ENCODE peak calls at places on chromosomes 3 and 15, in seven cellular contexts. W is neuronal stem cell, J is IMR-90, O is mesendoderm, B is H9, D is H1, E is trophoblast cell. C is an unnamed sample. For H3K4me1, H3K27me3 and H3K79me1, the result is how much of the 10 kb centered on the place peaks cover.

GRCh38 chr3:126849768-126850167 is 133.1 kb upstream of the PLXNA1 start:
- DNase-seq in W (no peak), J (no peak), O (peak), B (peak), D (peak), E (no peak), C (no peak)

GRCh38 chr3:52774901-52775864 is 2.2 kb upstream of the ITIH1 start:
- DNase-seq in W (no peak), J (no peak), O (no peak), B (no peak), D (no peak), E (no peak), C (no peak)

GRCh38 chr3:73954506-73954905 is 329.8 kb upstream of the PDZRN3 start:
- DNase-seq in W (peak), J (no peak), O (peak), B (no peak), D (no peak), E (no peak), C (no peak)

GRCh38 chr15:89551502-89551901 is 23.8 kb upstream of the TICRR start:
- DNase-seq in W (no peak), J (no peak), O (no peak), B (no peak), D (no peak), E (no peak), C (peak)

GRCh38 chr3:191254098-191254873 is 55.2 kb downstream of the OSTN start:
- DNase-seq in W (no peak), J (no peak), O (no peak), B (no peak), D (no peak), E (no peak), C (peak)

GRCh38 chr15:25176991-25177954 is 222.5 kb downstream of the SNRPN start:
- DNase-seq in W (no peak), J (no peak), O (no peak), B (no peak), D (peak), E (no peak), C (no peak)

GRCh38 chr3:52446631-52447511 is 2.0 kb upstream of the SEMA3G start:
- DNase-seq in W (peak), J (peak), O (peak), B (peak), D (peak), E (peak), C (peak)

GRCh38 chr3:142857056-142857455 is 31.8 kb downstream of the PCOLCE2 start:
- DNase-seq in W (no peak), J (no peak), O (peak), B (peak), D (no peak), E (no peak), C (peak)

GRCh38 chr15:84800365-84800806 is 16.8 kb upstream of the ALPK3 start:
- DNase-seq in W (no peak), J (no peak), O (no peak), B (no peak), D (no peak), E (no peak), C (no peak)

GRCh38 chr3:61252836-61253235 is 1.6 kb upstream of the FHIT start:
- DNase-seq in W (no peak), J (no peak), O (no peak), B (no peak), D (no peak), E (no peak), C (no peak)

GRCh38 chr3:24832878-24833277 is 338.2 kb upstream of the THRB start:
- DNase-seq in W (no peak), J (no peak), O (no peak), B (no peak), D (no peak), E (no peak), C (no peak)

DNA sequence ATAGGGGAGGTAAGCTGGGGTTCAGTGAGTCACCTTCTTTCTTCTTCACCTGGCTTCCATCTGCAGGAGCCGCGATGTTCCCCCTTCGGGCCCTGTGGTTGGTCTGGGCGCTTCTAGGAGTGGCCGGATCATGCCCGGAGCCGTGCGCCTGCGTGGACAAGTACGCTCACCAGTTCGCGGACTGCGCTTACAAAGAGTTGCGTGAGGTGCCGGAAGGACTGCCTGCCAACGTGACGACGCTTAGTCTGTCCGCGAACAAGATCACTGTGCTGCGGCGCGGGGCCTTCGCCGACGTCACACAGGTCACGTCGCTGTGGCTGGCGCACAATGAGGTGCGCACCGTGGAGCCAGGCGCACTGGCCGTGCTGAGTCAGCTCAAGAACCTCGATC is 2.3 kb downstream of the ISLR2 start:
- DNase-seq in W (no peak), J (peak), O (peak), B (peak), D (peak), E (no peak), C (no peak)
- H3K4me1 ChIP-seq in W (under half), J (under half), O (under half), B (under half), D (half or more), E (under half), C (half or more)

GRCh38 chr3:187742351-187743171 is 2.7 kb downstream of the BCL6 start:
- DNase-seq in W (no peak), J (peak), O (no peak), B (no peak), D (no peak), E (no peak), C (peak)

GRCh38 chr3:187741403-187742350 is 3.6 kb downstream of the BCL6 start:
- DNase-seq in W (peak), J (peak), O (peak), B (peak), D (peak), E (peak), C (peak)

GRCh38 chr3:187739125-187739560 is 6.1 kb downstream of the BCL6 start:
- DNase-seq in W (peak), J (no peak), O (no peak), B (no peak), D (peak), E (no peak), C (no peak)

GRCh38 chr3:187739561-187740445 is 5.5 kb downstream of the BCL6 start:
- DNase-seq in W (peak), J (peak), O (peak), B (peak), D (peak), E (peak), C (peak)

DNA sequence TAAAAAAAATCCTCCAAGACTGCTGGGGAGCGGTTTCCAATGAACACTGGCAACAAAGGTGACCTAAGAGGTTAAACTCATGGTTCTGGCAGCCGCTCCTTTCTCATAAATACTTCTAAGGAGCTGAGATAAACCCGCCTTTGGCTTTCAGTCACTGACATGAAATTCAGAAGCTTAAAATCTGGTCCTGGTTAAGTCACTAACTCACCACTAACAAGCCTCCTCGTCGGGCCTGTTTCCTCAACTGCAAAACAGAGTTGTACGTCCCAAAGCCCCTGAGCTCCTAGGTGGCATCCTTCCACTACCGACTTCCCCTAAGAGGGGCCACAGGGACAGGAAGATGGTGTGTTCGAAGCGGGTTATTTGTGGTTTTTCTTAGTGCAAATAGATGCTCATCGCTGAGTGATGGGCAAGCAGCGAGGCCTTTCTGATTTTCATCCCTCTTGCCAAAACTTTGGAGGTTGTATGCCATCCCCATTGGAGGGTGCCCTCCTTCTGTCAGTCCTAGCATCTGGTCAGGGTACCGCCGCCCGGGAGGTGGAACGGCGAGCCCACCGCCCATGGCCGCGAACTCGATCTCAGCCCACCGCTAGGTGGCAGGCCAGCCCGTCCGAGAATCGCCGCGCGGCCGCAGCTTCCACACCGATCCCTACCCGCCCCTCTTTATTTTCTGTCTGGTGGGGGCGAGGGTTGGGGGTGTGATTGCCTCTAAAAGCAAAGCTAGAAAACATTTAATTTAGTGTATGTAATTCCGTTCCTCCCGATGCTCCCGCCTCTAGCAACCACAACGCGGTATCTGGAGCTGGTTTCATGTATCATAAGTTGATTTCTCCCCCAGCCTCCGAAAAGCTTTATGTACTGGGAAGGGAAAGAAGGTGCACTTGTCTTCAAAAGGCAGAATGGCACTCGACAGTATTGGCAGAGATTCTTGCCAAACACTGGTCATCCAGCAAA is 4.5 kb downstream of the BCL6 start:
- DNase-seq in W (peak), J (peak), O (peak), B (peak), D (peak), E (no peak), C (peak)
- H3K27me3 ChIP-seq in W (under half), J (under half), O (under half), B (under half), D (under half), E (under half), C (under half)

DNA sequence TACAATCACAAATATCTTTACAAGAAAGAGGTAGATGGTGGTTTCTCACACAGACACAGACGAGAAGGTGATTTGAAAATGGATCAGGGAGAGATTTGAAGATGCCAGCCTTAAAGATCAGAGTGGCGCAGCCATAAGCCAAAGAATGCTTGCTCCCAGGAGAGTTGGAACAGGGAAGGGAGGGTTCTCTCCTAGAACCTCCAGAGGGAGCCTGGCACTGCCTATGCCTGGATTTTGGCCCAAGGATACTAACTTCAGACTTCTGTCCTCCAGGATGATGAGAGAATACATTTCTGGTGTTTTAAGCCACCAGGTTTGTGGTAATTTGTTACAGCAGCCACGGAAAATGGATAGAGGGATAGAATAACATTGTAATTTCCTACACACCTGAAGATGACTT is 279.1 kb downstream of the FAM43A start:
- DNase-seq in W (no peak), J (no peak), O (no peak), B (no peak), D (no peak), E (no peak), C (no peak)
- H3K79me1 ChIP-seq in W (under half), J (under half), O (under half), B (under half), D (under half), E (under half), C (under half)

GRCh38 chr15:40052604-40053003 is 13.6 kb upstream of the SRP14 start:
- DNase-seq in W (no peak), J (no peak), O (no peak), B (no peak), D (no peak), E (no peak), C (no peak)

GRCh38 chr15:40051616-40052415 is 12.8 kb upstream of the SRP14 start:
- DNase-seq in W (no peak), J (no peak), O (no peak), B (no peak), D (peak), E (peak), C (no peak)

GRCh38 chr15:40049076-40049475 is 10.1 kb upstream of the SRP14 start:
- DNase-seq in W (no peak), J (no peak), O (no peak), B (no peak), D (no peak), E (no peak), C (no peak)

GRCh38 chr15:40053234-40054055 is 14.5 kb upstream of the SRP14 start:
- DNase-seq in W (no peak), J (no peak), O (no peak), B (peak), D (no peak), E (no peak), C (no peak)

DNA sequence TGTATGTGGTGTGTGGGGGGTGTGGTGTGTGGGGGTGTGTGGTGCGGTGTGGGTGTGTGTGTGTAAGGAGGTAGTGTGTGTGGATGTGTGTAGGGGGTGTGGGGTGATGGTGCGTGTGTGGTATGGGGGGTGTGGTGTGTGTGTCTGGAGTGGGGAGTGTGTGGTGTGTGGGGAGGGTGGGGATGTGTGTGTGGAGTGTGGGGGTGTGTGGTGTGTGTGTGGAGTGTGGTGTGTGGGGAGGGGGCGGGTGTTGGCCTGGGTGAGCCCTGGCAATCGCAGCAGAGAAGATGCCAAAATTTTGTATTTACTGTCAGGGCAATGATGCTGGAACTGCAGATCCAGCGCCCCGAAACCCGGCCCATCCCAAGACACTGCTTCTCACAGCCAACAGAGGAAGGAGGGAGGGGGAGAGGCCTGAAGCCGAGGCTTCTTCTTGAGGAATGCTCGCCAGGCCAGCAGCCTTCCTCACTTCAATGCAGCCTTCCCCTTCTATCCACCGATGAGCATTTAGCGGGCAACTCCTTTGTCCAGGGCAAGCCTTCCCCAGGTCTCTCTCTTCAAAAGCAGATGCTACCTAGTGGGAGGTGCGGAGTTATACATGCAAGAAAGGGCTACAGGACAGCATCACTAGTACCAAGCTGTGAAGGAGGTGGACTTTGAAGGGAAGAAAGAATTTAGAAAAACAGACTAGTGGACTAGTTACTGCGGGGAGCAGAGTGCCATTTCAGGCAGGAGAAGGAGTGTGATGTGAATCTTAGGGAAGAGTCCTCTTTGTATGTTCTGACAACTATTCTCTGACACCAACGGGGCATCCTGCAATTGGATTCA is 12.0 kb upstream of the SRP14 start:
- DNase-seq in W (peak), J (peak), O (peak), B (peak), D (peak), E (no peak), C (peak)
- H3K4me1 ChIP-seq in W (under half), J (under half), O (under half), B (under half), D (under half), E (half or more), C (half or more)

GRCh38 chr3:17555525-17555924 is 186.9 kb downstream of the TBC1D5 start:
- DNase-seq in W (no peak), J (peak), O (peak), B (no peak), D (no peak), E (no peak), C (no peak)

GRCh38 chr3:17552351-17552750 is 190.1 kb downstream of the TBC1D5 start:
- DNase-seq in W (no peak), J (no peak), O (no peak), B (no peak), D (no peak), E (no peak), C (no peak)

GRCh38 chr3:17553080-17553479 is 189.4 kb downstream of the TBC1D5 start:
- DNase-seq in W (no peak), J (no peak), O (no peak), B (no peak), D (no peak), E (no peak), C (peak)

GRCh38 chr3:17551333-17551732 is 191.1 kb downstream of the TBC1D5 start:
- DNase-seq in W (no peak), J (no peak), O (no peak), B (no peak), D (no peak), E (no peak), C (no peak)

DNA sequence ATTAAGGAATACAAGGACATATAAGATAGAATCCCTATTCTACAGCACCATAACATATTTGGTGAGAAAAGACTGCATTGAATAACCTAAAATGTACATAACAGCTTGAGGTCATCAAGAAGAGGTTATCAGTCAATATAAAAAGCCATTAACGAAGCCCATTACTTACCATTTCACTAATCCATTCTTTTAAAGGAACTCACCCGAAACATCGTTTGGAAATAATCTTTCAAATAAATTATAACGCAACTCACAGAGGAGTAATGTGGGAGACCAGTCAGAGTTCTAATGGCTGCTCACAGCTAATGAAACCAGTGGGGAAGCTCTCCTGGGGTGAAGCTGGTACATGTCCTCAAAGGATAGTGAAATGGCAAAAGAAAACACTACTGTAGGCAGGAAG is 188.4 kb downstream of the TBC1D5 start:
- DNase-seq in W (no peak), J (no peak), O (no peak), B (no peak), D (no peak), E (no peak), C (no peak)
- H3K27me3 ChIP-seq in W (under half), J (under half), O (under half), B (under half), D (under half), E (under half), C (under half)

C was measured in mesenchymal stem cell.